ENCODE peak calls at places on chromosomes 3 and 15, in seven cellular contexts. One of them, this sample, is unnamed.

GRCh38 chr15:63501256-63502089 is 2.9 kb upstream of the USP3 start:
- DNase-seq in GM10248: no peak
- DNase-seq in HCT116: no peak
- DNase-seq in putamen: peak
- DNase-seq in activated gamma-delta T cell treated with Interleukin-2 at 50 U/mL for 16 hours: no peak
- DNase-seq in EL: peak
- DNase-seq in NCI-H774: no peak
- DNase-seq in this sample: no peak

GRCh38 chr3:46628980-46629379 is 16.7 kb downstream of the FAM240A start:
- DNase-seq in GM10248: no peak
- DNase-seq in HCT116: no peak
- DNase-seq in putamen: peak
- DNase-seq in activated gamma-delta T cell treated with Interleukin-2 at 50 U/mL for 16 hours: no peak
- DNase-seq in EL: no peak
- DNase-seq in NCI-H774: no peak
- DNase-seq in this sample: no peak

GRCh38 chr3:32175607-32176197 is 62.8 kb upstream of the CMTM8 start:
- DNase-seq in GM10248: peak
- DNase-seq in HCT116: peak
- DNase-seq in putamen: no peak
- DNase-seq in activated gamma-delta T cell treated with Interleukin-2 at 50 U/mL for 16 hours: peak
- DNase-seq in EL: peak
- DNase-seq in NCI-H774: peak
- DNase-seq in this sample: peak

GRCh38 chr3:171383206-171384018 is 76.8 kb downstream of the TNIK start:
- DNase-seq in GM10248: no peak
- DNase-seq in HCT116: no peak
- DNase-seq in putamen: peak
- DNase-seq in activated gamma-delta T cell treated with Interleukin-2 at 50 U/mL for 16 hours: no peak
- DNase-seq in EL: peak
- DNase-seq in NCI-H774: no peak
- DNase-seq in this sample: no peak

GRCh38 chr3:27905625-27906024 is 183.5 kb upstream of the EOMES start:
- DNase-seq in GM10248: no peak
- DNase-seq in HCT116: no peak
- DNase-seq in putamen: no peak
- DNase-seq in activated gamma-delta T cell treated with Interleukin-2 at 50 U/mL for 16 hours: peak
- DNase-seq in EL: no peak
- DNase-seq in NCI-H774: no peak
- DNase-seq in this sample: no peak

GRCh38 chr3:188264231-188265213 is 110.6 kb downstream of the LPP start:
- DNase-seq in GM10248: no peak
- DNase-seq in HCT116: no peak
- DNase-seq in putamen: no peak
- DNase-seq in activated gamma-delta T cell treated with Interleukin-2 at 50 U/mL for 16 hours: no peak
- DNase-seq in EL: peak
- DNase-seq in NCI-H774: no peak
- DNase-seq in this sample: no peak

GRCh38 chr3:4356642-4357041 is 53.5 kb downstream of the SETMAR start:
- DNase-seq in GM10248: no peak
- DNase-seq in HCT116: no peak
- DNase-seq in putamen: no peak
- DNase-seq in activated gamma-delta T cell treated with Interleukin-2 at 50 U/mL for 16 hours: no peak
- DNase-seq in EL: no peak
- DNase-seq in NCI-H774: no peak
- DNase-seq in this sample: no peak

GRCh38 chr3:188700497-188700896 is 471.3 kb upstream of the TPRG1 start:
- DNase-seq in GM10248: no peak
- DNase-seq in HCT116: no peak
- DNase-seq in putamen: no peak
- DNase-seq in activated gamma-delta T cell treated with Interleukin-2 at 50 U/mL for 16 hours: no peak
- DNase-seq in EL: no peak
- DNase-seq in NCI-H774: no peak
- DNase-seq in this sample: no peak